ENCODE peak calls at places on chromosome 18, in four cellular contexts. B is ovary, Y is adrenal gland, L is HepG2. F is an unnamed sample.

GRCh38 chr18:12313530-12314245 is 5.6 kb downstream of the TUBB6 start:
- DNase-seq in L (no peak), Y (no peak), B (no peak), F (no peak)

GRCh38 chr18:63292844-63293683 is 26.5 kb downstream of the BCL2 start:
- DNase-seq in Y (no peak), L (no peak), B (peak; percentile 53), F (no peak)

GRCh38 chr18:6683112-6683876 is 46.2 kb upstream of the ARHGAP28 start:
- DNase-seq in B (peak; percentile 11), Y (no peak), L (no peak), F (peak; percentile 99)

GRCh38 chr18:7645756-7646155 is 78.6 kb downstream of the PTPRM start:
- DNase-seq in B (no peak), Y (peak; percentile 36), L (no peak), F (no peak)

GRCh38 chr18:51911582-51911981 is 428.4 kb upstream of the DCC start:
- DNase-seq in B (no peak), Y (no peak), L (no peak), F (no peak)

GRCh38 chr18:29154758-29155725 is 978.1 kb upstream of the CDH2 start:
- DNase-seq in L (no peak), B (no peak), Y (no peak), F (no peak)

GRCh38 chr18:46171331-46171730 is 67.1 kb downstream of the HAUS1 start:
- DNase-seq in L (no peak), B (no peak), Y (no peak), F (no peak)

GRCh38 chr18:43661570-43661969 is 384.3 kb upstream of the SYT4 start:
- DNase-seq in L (peak; percentile 1), Y (no peak), B (no peak), F (no peak)

GRCh38 chr18:72543362-72544055 is 633 bp downstream of the CBLN2 start:
- DNase-seq in L (no peak), Y (no peak), B (no peak), F (no peak)

GRCh38 chr18:57352761-57353136 is 392 bp downstream of the ST8SIA3 start:
- DNase-seq in L (no peak), B (no peak), Y (no peak), F (no peak)

GRCh38 chr18:55699233-55699765 is 111.3 kb upstream of the TCF4 start:
- DNase-seq in B (no peak), L (no peak), Y (no peak), F (peak; percentile 5)

GRCh38 chr18:78732273-78733210 is 247.1 kb upstream of the SALL3 start:
- DNase-seq in Y (no peak), B (no peak), L (no peak), F (no peak)

GRCh38 chr18:76720683-76721082 is 101.7 kb upstream of the ZNF236 start:
- DNase-seq in L (no peak), B (no peak), Y (peak; percentile 37), F (no peak)

GRCh38 chr18:63457987-63458386 is 18.8 kb upstream of the SERPINB5 start:
- DNase-seq in B (no peak), Y (no peak), L (no peak), F (no peak)

DNA sequence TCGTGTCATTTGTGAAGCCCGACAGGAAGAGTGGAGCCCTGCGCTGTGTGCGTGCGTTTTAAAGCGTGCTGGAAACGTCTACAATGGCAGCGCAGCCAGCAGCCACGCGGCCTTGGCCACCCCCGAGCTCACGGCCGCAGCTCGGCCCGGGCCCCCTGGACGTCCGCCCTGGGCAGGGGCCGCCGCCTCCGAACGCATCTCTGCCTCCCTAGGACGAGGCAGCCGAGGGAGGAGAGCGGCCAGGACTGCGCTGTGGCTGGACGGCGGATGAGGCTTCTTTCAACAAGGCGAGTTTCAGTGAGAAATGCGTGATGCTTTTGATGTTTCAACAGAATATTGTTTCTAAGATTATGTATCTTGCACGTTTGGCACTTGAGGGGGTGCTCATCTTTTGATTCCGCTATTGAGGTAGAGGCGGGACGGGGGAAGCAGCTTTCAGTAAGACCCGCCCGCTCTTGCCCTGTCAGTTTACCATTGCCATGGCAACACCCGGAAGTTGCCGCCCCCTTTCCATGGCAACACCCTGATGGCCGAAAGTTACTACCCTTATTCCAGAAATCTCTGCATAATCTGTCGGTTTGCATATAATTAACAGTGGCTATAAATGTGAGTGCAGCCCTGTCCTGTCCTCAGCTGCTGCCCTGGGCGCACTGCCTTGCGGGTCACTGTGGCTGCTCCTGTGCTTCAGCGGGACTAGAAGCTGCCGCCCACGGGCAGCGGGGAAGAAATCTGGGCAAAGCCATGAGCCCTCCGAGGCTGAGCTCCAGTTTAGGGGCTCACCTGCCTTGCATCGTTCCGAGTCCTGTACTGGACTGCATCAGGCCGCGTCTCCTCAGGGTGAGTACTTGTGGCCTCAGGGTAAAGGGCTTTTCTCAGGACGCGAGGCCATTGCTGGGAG is 38.6 kb downstream of the ADNP2 start:
- DNase-seq in B (peak; percentile 81), Y (peak; percentile 91), L (peak; percentile 77), F (no peak)
- TF ChIP-seq POLR2A in B (no peak), Y (peak; percentile 70), L (peak; percentile 93), F (no peak)

DNA sequence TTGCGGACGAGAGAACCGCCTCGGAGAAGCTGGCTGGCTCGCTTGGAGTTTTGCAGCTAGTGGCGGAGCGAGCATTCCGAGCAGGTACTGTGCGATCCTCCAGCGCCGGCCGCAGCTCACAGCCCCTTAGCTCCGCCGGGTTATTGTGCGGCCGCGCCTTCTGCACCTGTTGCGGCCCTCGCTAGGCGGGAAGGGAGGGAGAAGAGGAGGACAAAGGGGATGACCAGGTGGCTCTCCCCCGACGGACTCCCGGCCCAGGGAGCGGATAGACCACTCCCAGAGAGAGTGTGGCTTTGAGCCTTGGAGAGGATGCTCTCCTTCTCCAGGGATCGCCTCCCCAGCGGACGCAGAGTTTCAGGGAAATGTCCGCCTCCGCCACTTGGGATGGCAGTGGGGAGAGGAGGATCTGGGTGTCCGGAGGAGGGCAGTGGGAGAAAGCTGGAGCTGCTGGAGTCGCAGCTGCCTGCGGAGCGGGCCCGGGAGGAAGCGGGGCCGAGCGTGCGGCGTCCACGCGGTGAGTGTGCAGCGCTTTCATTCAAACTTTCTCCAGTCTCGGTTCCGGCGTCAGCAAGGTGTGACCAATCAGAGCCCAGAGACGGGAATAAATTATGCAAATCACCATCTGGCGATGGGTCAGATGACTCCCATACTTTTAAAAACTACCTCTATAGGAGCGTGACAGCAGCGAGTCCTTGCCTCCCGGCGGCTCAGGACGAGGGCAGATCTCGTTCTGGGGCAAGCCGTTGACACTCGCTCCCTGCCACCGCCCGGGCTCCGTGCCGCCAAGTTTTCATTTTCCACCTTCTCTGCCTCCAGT is at the start of gene LIPG:
- DNase-seq in L (peak; percentile 34), B (no peak), Y (peak; percentile 40), F (peak; percentile 75)
- TF ChIP-seq POLR2A in L (peak; percentile 53), B (no peak), Y (no peak), F (no peak)

GRCh38 chr18:13730486-13730885 is 4.0 kb downstream of the RNMT start:
- DNase-seq in L (no peak), Y (no peak), B (no peak), F (no peak)

GRCh38 chr18:13725566-13726227 is 661 bp downstream of the FAM210A start:
- DNase-seq in B (no peak), Y (no peak), L (peak; percentile 16), F (peak; percentile 14)

GRCh38 chr18:13726972-13727331 is 479 bp downstream of the RNMT start:
- DNase-seq in Y (peak; percentile 67), B (peak; percentile 42), L (peak; percentile 43), F (peak; percentile 31)

DNA sequence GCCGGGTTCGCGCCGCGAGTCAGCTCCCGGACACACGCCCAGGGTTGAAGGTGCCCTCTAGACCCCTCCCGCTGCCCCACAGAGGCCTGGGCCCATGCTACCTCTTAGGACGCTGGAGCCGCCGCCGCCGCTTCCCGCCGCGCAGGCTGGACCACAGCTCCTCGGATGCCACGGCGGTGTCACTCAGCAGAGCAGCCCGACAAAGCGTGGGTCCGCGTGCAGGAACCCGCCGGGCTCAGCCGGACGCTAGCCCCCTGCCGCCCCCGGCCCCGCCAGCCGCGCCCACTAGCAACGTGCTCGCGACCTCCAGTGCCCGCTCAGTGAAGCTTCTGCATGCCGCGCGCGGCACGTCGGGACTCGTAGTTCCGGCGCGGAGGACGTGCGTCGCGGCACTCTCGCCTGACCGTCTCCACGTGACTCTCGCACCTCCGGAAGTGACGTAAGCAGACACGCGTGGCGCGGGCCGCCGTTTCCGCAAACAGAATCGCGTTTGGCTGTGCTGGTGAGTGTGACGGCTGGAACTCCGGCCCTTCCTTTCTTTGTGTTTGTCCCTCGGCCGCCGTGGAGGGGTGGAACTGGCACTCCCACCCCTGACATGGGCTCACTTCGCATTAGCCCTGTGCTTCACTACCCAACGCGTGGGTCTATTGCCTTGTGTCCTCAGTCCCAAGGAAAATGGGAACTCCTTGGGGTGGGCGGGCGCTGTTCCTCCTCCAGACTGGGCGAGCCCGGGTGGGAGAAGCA is at the start of the genes FAM210A and RNMT:
- DNase-seq in Y (peak; percentile 96), B (peak; percentile 94), L (peak; percentile 91), F (peak; percentile 83)
- TF ChIP-seq POLR2A in Y (peak; percentile 84), B (peak; percentile 67), L (peak; percentile 73), F (peak; percentile 86)

DNA sequence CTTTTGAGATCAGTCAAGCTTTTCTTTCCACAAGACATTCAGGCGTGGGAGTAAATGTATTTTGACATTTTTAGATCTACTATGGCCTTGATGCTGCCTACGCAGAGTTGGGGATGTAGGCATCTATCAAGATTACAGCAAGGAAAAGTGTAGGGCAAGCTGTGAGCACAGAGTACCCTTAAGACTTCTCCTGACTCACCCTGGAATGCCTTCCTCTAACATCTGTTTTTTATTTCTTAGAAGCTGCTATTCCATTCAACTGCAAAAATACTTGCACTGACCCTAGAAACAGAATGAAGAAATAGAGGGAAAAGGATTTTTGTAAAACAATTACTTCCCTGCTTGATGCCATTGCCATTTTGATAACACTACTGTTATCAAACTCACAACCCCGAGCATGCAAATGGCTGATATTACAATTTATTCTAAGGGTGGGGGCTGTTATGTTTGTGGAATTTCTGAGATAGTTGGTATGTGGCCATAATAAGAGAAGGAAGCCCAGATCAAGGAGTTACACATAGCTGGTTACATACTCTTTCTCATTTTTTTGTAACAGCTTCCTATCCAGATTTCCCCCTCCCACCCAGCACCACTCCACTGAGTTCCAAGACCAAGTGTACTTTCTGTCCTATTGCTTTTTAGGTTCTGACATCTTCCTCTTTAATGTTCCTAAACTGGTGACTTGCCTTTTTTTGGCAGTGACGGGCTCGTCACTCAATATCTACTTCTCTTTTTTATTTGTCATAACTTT is 5.9 kb upstream of the ROCK1 start:
- DNase-seq in Y (peak; percentile 37), L (no peak), B (no peak), F (no peak)
- TF ChIP-seq POLR2A in Y (no peak), L (no peak), B (no peak), F (no peak)